ENCODE peak calls at places on chromosomes 3 and 15, in four cellular contexts. One of them, this sample, is unnamed.

GRCh38 chr3:15043772-15044171 is 21.3 kb downstream of the MRPS25 start:
- DNase-seq in HepG2: no peak
- DNase-seq in NT2/D1: no peak
- DNase-seq in GM12878: no peak
- DNase-seq in this sample: no peak

GRCh38 chr3:42351221-42351620 is 59.2 kb downstream of the LYZL4 start:
- DNase-seq in GM12878: no peak
- DNase-seq in HepG2: no peak
- DNase-seq in NT2/D1: no peak
- DNase-seq in this sample: no peak

GRCh38 chr15:74042603-74043424 is 39.5 kb downstream of the GOLGA6A start:
- DNase-seq in HepG2: no peak
- DNase-seq in NT2/D1: no peak
- DNase-seq in GM12878: no peak
- DNase-seq in this sample: no peak

GRCh38 chr3:150057227-150057626 is 86.5 kb upstream of the PFN2 start:
- DNase-seq in GM12878: no peak
- DNase-seq in NT2/D1: no peak
- DNase-seq in HepG2: no peak
- DNase-seq in this sample: no peak

GRCh38 chr3:23288715-23289114 is 85.6 kb downstream of the UBE2E2 start:
- DNase-seq in NT2/D1: no peak
- DNase-seq in GM12878: no peak
- DNase-seq in HepG2: no peak
- DNase-seq in this sample: no peak

GRCh38 chr3:127233371-127233770 is 40.4 kb downstream of the PRR23E start:
- DNase-seq in HepG2: no peak
- DNase-seq in GM12878: no peak
- DNase-seq in NT2/D1: no peak
- DNase-seq in this sample: no peak

GRCh38 chr3:55622116-55622515 is 135.0 kb upstream of the WNT5A start:
- DNase-seq in NT2/D1: no peak
- DNase-seq in GM12878: no peak
- DNase-seq in HepG2: no peak
- DNase-seq in this sample: no peak

GRCh38 chr3:158912188-158912587 is 110.3 kb downstream of the MFSD1 start:
- DNase-seq in GM12878: no peak
- DNase-seq in NT2/D1: no peak
- DNase-seq in HepG2: peak; percentile 1
- DNase-seq in this sample: no peak

GRCh38 chr15:68561146-68561545 is 17.6 kb upstream of the CORO2B start:
- DNase-seq in GM12878: no peak
- DNase-seq in HepG2: no peak
- DNase-seq in NT2/D1: no peak
- DNase-seq in this sample: no peak

GRCh38 chr3:46660003-46660402 is 33.5 kb downstream of the ALS2CL start:
- DNase-seq in HepG2: no peak
- DNase-seq in NT2/D1: no peak
- DNase-seq in GM12878: no peak
- DNase-seq in this sample: no peak

GRCh38 chr15:38164507-38164906 is 88.1 kb upstream of the SPRED1 start:
- DNase-seq in GM12878: no peak
- DNase-seq in HepG2: no peak
- DNase-seq in NT2/D1: no peak
- DNase-seq in this sample: no peak

GRCh38 chr3:195173696-195174095 is 97.3 kb downstream of the XXYLT1 start:
- DNase-seq in GM12878: no peak
- DNase-seq in NT2/D1: no peak
- DNase-seq in HepG2: no peak
- DNase-seq in this sample: no peak

GRCh38 chr15:58477228-58477627 is 45.4 kb downstream of the LIPC start:
- DNase-seq in NT2/D1: no peak
- DNase-seq in HepG2: no peak
- DNase-seq in GM12878: no peak
- DNase-seq in this sample: no peak

GRCh38 chr3:197891-198491 is 1.4 kb downstream of the CHL1 start:
- DNase-seq in GM12878: no peak
- DNase-seq in NT2/D1: no peak
- DNase-seq in HepG2: no peak
- DNase-seq in this sample: no peak

GRCh38 chr15:90660195-90660995 is 56.8 kb upstream of the BLM start:
- DNase-seq in GM12878: peak; percentile 86
- DNase-seq in NT2/D1: no peak
- DNase-seq in HepG2: no peak
- DNase-seq in this sample: peak; percentile 52

GRCh38 chr3:132660056-132660744 is at the start of gene UBA5:
- DNase-seq in NT2/D1: peak; percentile 33
- DNase-seq in GM12878: peak; percentile 30
- DNase-seq in HepG2: peak; percentile 32
- DNase-seq in this sample: peak; percentile 58

GRCh38 chr3:50559702-50560101 is 7.8 kb downstream of the C3orf18 start:
- DNase-seq in HepG2: no peak
- DNase-seq in GM12878: no peak
- DNase-seq in NT2/D1: no peak
- DNase-seq in this sample: no peak

GRCh38 chr15:19973718-19974117 is 567.9 kb downstream of the GOLGA6L6 start:
- DNase-seq in NT2/D1: peak; percentile 6
- DNase-seq in GM12878: no peak
- DNase-seq in HepG2: no peak
- DNase-seq in this sample: no peak

GRCh38 chr3:120601554-120601953 is 5.4 kb downstream of the NDUFB4 start:
- DNase-seq in HepG2: no peak
- DNase-seq in GM12878: no peak
- DNase-seq in NT2/D1: no peak
- DNase-seq in this sample: no peak

GRCh38 chr15:62822228-62822627 is 220.3 kb upstream of the TPM1 start:
- DNase-seq in NT2/D1: no peak
- DNase-seq in GM12878: no peak
- DNase-seq in HepG2: no peak
- DNase-seq in this sample: no peak

GRCh38 chr15:92843326-92843725 is 56.8 kb upstream of the CHD2 start:
- DNase-seq in NT2/D1: no peak
- DNase-seq in GM12878: no peak
- DNase-seq in HepG2: no peak
- DNase-seq in this sample: no peak

GRCh38 chr15:44584162-44584749 is 47.3 kb downstream of the EIF3J start:
- DNase-seq in NT2/D1: peak; percentile 8
- DNase-seq in HepG2: peak; percentile 36
- DNase-seq in GM12878: no peak
- DNase-seq in this sample: no peak

GRCh38 chr15:48481802-48482201 is 150.6 kb downstream of the DUT start:
- DNase-seq in HepG2: no peak
- DNase-seq in GM12878: no peak
- DNase-seq in NT2/D1: no peak
- DNase-seq in this sample: no peak

GRCh38 chr15:97909291-97909891 is 51.1 kb upstream of the ARRDC4 start:
- DNase-seq in GM12878: no peak
- DNase-seq in NT2/D1: peak; percentile 66
- DNase-seq in HepG2: peak; percentile 33
- DNase-seq in this sample: peak; percentile 74
- TF ChIP-seq SUZ12 in GM12878: no peak
- TF ChIP-seq SUZ12 in NT2/D1: no peak
- TF ChIP-seq SUZ12 in HepG2: no peak
- TF ChIP-seq SUZ12 in this sample: no peak

GRCh38 chr3:66567066-66567465 is 66.2 kb upstream of the LRIG1 start:
- DNase-seq in GM12878: no peak
- DNase-seq in HepG2: no peak
- DNase-seq in NT2/D1: no peak
- DNase-seq in this sample: no peak

GRCh38 chr3:66557166-66557565 is 56.3 kb upstream of the LRIG1 start:
- DNase-seq in HepG2: no peak
- DNase-seq in GM12878: no peak
- DNase-seq in NT2/D1: no peak
- DNase-seq in this sample: no peak

GRCh38 chr3:66565301-66565700 is 64.5 kb upstream of the LRIG1 start:
- DNase-seq in NT2/D1: no peak
- DNase-seq in HepG2: no peak
- DNase-seq in GM12878: no peak
- DNase-seq in this sample: no peak

GRCh38 chr3:66561374-66561773 is 60.6 kb upstream of the LRIG1 start:
- DNase-seq in HepG2: no peak
- DNase-seq in GM12878: no peak
- DNase-seq in NT2/D1: no peak
- DNase-seq in this sample: no peak
- TF ChIP-seq SUZ12 in HepG2: no peak
- TF ChIP-seq SUZ12 in GM12878: no peak
- TF ChIP-seq SUZ12 in NT2/D1: no peak
- TF ChIP-seq SUZ12 in this sample: no peak

GRCh38 chr15:55893852-55894251 is 99.6 kb downstream of the NEDD4 start:
- DNase-seq in NT2/D1: no peak
- DNase-seq in HepG2: no peak
- DNase-seq in GM12878: no peak
- DNase-seq in this sample: no peak

GRCh38 chr15:55894406-55894965 is 98.9 kb downstream of the NEDD4 start:
- DNase-seq in NT2/D1: no peak
- DNase-seq in GM12878: peak; percentile 5
- DNase-seq in HepG2: no peak
- DNase-seq in this sample: no peak

GRCh38 chr15:55900019-55900418 is 93.4 kb downstream of the NEDD4 start:
- DNase-seq in NT2/D1: no peak
- DNase-seq in GM12878: no peak
- DNase-seq in HepG2: no peak
- DNase-seq in this sample: no peak

GRCh38 chr15:55899537-55899936 is 93.9 kb downstream of the NEDD4 start:
- DNase-seq in HepG2: no peak
- DNase-seq in GM12878: no peak
- DNase-seq in NT2/D1: no peak
- DNase-seq in this sample: no peak

DNA sequence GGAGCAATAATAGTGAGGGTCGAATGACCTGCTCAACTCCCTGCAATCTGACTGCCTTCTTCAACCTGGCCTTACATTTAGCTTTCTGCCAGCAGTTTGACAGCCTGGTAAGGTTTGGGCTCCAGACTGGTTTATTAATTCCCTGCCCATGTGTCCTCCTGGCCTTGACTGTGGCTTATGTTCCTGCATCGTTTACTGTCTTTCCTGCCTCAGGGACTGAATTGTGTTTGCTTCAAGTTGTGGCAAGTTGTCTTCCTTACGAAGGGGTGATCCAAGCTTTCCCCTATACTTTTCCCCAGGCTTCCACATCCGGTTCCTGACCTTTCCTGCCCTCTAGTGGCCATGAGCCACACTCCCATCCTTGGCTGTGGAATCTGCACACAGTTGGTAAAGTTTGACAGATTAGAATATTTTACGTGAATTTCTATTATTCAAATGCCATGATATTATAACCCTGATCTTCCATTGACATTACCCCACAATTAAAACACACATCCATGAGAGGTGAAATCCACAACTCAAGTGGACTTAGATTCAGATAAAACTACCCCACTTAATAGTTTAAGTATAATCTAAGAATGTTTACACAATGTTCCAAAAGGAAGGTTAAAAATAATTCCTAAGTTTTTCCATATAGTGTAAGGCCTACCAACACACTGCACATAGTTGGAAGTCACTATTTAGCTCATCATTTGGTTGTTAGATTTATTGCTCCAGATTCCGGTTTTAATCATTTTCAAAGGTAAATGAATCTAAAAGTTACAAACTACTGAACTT is 95.7 kb downstream of the NEDD4 start:
- DNase-seq in GM12878: no peak
- DNase-seq in HepG2: peak; percentile 41
- DNase-seq in NT2/D1: peak; percentile 16
- DNase-seq in this sample: peak; percentile 63
- TF ChIP-seq SUZ12 in GM12878: no peak
- TF ChIP-seq SUZ12 in HepG2: no peak
- TF ChIP-seq SUZ12 in NT2/D1: no peak
- TF ChIP-seq SUZ12 in this sample: no peak

GRCh38 chr3:52398670-52399081 is 46.2 kb downstream of the SEMA3G start:
- DNase-seq in GM12878: no peak
- DNase-seq in NT2/D1: no peak
- DNase-seq in HepG2: no peak
- DNase-seq in this sample: no peak
- TF ChIP-seq SUZ12 in GM12878: no peak
- TF ChIP-seq SUZ12 in NT2/D1: no peak
- TF ChIP-seq SUZ12 in HepG2: no peak
- TF ChIP-seq SUZ12 in this sample: no peak

DNA sequence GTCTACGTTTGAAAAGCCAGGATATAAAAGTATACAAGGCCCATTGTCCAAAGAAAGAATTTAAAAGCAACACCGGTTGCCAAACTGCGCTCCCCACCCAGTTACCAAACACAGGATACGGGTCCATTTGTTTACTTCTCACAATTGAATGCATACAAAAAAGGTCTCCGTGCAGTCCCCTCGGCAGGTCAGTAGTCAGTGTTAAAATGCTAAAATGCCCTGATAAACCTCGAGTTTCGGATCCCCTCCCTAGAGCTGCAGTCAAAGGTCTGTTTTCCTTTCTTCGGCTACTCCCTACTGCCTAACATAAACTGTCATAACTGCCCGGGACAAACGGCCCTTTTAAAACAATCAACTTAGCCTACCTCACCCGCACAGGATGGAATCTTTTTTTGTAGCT is 534.6 kb downstream of the FOXP1 start:
- DNase-seq in NT2/D1: no peak
- DNase-seq in GM12878: no peak
- DNase-seq in HepG2: peak; percentile 88
- DNase-seq in this sample: no peak
- TF ChIP-seq SUZ12 in NT2/D1: no peak
- TF ChIP-seq SUZ12 in GM12878: no peak
- TF ChIP-seq SUZ12 in HepG2: no peak
- TF ChIP-seq SUZ12 in this sample: no peak

GRCh38 chr3:124397088-124397487 is 333.2 kb upstream of the UMPS start:
- DNase-seq in NT2/D1: no peak
- DNase-seq in GM12878: no peak
- DNase-seq in HepG2: no peak
- DNase-seq in this sample: no peak
- TF ChIP-seq SUZ12 in NT2/D1: no peak
- TF ChIP-seq SUZ12 in GM12878: no peak
- TF ChIP-seq SUZ12 in HepG2: no peak
- TF ChIP-seq SUZ12 in this sample: no peak

GRCh38 chr3:188126271-188126670 is 27.7 kb upstream of the LPP start:
- DNase-seq in NT2/D1: no peak
- DNase-seq in GM12878: no peak
- DNase-seq in HepG2: no peak
- DNase-seq in this sample: no peak
- TF ChIP-seq SUZ12 in NT2/D1: no peak
- TF ChIP-seq SUZ12 in GM12878: no peak
- TF ChIP-seq SUZ12 in HepG2: no peak
- TF ChIP-seq SUZ12 in this sample: no peak

GRCh38 chr3:164952966-164953365 is 125.3 kb downstream of the SI start:
- DNase-seq in HepG2: no peak
- DNase-seq in NT2/D1: no peak
- DNase-seq in GM12878: no peak
- DNase-seq in this sample: no peak
- TF ChIP-seq SUZ12 in HepG2: no peak
- TF ChIP-seq SUZ12 in NT2/D1: no peak
- TF ChIP-seq SUZ12 in GM12878: no peak
- TF ChIP-seq SUZ12 in this sample: no peak

GRCh38 chr3:73576995-73577394 is 47.7 kb downstream of the PDZRN3 start:
- DNase-seq in GM12878: no peak
- DNase-seq in NT2/D1: no peak
- DNase-seq in HepG2: no peak
- DNase-seq in this sample: no peak
- TF ChIP-seq SUZ12 in GM12878: no peak
- TF ChIP-seq SUZ12 in NT2/D1: no peak
- TF ChIP-seq SUZ12 in HepG2: no peak
- TF ChIP-seq SUZ12 in this sample: no peak

This sample was measured in HEK293T.